ENCODE peak calls at places on chromosomes 16 and 17, in four cellular contexts. Q is cardiac muscle cell; L is CD8-positive, alpha-beta memory T cell; W is colonic mucosa. J is an unnamed sample.

GRCh38 chr17:78484300-78485159 is 92.7 kb downstream of the DNAH17 start:
- DNase-seq in Q (peak; percentile 53), L (peak; percentile 71), W (peak; percentile 69), J (no peak)

GRCh38 chr16:24670623-24671454 is 58.6 kb upstream of the TNRC6A start:
- DNase-seq in Q (peak; percentile 79), L (no peak), W (peak; percentile 26), J (peak; percentile 92)

GRCh38 chr17:77674358-77674757 is 284.1 kb upstream of the TNRC6C start:
- DNase-seq in Q (no peak), L (no peak), W (no peak), J (no peak)

GRCh38 chr17:76725580-76726230 is 701 bp downstream of the JMJD6 start:
- DNase-seq in Q (peak; percentile 60), L (peak; percentile 71), W (peak; percentile 86), J (peak; percentile 40)

GRCh38 chr17:10790491-10791401 is 13.2 kb downstream of the TMEM238L start:
- DNase-seq in Q (no peak), L (no peak), W (no peak), J (no peak)

GRCh38 chr17:18977021-18977420 is 25.1 kb downstream of the SLC5A10 start:
- DNase-seq in Q (no peak), L (no peak), W (peak; percentile 60), J (no peak)

GRCh38 chr17:46857600-46857999 is 6.2 kb downstream of the WNT9B start:
- DNase-seq in Q (no peak), L (no peak), W (no peak), J (no peak)

GRCh38 chr17:19018600-19018950 is 14.0 kb upstream of the FAM83G start:
- DNase-seq in Q (no peak), L (no peak), W (no peak), J (no peak)

GRCh38 chr17:15451681-15452080 is 15.7 kb downstream of the CDRT4 start:
- DNase-seq in Q (no peak), L (no peak), W (no peak), J (no peak)

GRCh38 chr16:49337814-49338350 is 35.7 kb upstream of the C16orf78 start:
- DNase-seq in Q (no peak), L (no peak), W (no peak), J (no peak)

GRCh38 chr16:57953857-57954256 is 17.1 kb downstream of the CNGB1 start:
- DNase-seq in Q (no peak), L (no peak), W (no peak), J (no peak)

GRCh38 chr17:73340093-73340596 is 28.3 kb upstream of the CDC42EP4 start:
- DNase-seq in Q (peak; percentile 91), L (no peak), W (no peak), J (peak; percentile 95)

DNA sequence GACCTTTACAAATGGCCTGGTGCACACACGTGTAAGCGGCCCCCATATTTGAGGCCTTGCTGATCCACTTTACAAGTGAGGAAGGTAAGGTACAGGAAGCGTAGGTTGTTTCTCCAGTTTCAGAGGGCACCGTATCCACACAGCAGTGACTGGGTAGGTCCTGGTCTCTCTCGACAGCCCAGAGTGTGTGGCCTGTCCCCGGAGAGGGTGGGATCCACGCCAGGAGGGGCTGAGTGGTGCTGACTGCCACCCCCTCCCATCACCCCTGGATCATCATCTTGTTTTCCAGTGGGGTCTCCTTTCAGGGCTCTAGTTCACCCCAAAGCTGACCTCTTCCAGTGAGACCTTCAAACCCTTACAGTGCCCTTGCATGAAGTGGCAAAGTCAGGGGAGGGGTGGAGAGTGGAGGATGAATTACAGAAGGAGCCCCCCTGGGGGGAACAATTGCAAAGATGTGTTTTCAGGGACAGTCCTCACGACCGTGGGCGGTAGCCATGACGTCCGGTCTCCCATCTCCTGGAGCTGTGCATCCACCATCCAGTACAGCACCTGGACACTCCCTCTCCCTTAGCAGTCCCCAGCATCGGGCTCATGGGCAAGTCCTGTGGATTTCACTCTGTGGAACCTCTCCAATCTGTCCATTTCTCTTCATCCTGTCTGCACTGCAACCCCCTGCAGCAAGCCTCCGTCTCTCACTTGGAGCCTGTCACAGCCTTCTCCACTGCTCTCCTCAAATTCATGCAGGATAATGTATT is 4.5 kb upstream of the BANP start:
- DNase-seq in Q (no peak), L (no peak), W (no peak), J (no peak)
- H3K27ac ChIP-seq in Q (no peak overlapping the region), L (no peak overlapping the region), W (no peak overlapping the region), J (no peak overlapping the region)

DNA sequence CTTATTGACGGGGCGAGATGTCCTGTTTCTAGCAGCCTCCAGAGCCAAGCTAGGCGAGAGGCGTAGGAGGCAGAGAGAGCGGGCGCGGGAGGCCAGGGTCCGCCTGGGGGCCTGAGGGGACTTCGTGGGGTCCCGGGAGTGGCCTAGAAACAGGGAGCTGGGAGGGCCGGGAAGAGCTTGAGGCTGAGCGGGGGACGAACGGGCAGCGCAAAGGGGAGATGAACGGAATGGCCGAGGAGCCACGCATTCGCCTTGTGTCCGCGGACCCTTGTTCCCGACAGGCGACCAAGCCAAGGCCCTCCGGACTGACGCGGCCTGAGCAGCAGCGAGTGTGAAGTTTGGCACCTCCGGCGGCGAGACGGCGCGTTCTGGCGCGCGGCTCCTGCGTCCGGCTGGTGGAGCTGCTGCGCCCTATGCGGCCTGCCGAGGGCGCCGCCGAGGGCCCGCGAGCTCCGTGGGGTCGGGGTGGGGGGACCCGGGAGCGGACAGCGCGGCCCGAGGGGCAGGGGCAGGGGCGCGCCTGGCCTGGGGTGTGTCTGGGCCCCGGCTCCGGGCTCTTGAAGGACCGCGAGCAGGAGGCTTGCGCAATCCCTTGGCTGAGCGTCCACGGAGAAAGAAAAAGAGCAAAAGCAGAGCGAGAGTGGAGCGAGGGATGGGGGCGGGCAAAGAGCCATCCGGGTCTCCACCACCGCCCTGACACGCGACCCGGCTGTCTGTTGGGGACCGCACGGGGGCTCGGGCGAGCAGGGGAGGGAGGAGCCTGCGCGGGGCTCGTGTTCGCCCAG is 1.2 kb upstream of the CBX4 start:
- DNase-seq in Q (peak; percentile 76), L (no peak), W (peak; percentile 60), J (peak; percentile 31)
- H3K4me1 ChIP-seq in Q (peaks cover 30% of the 10 kb centered on the region), L (peaks cover 67% of the 10 kb centered on the region), W (peaks cover 51% of the 10 kb centered on the region), J (peaks cover 23% of the 10 kb centered on the region)

GRCh38 chr17:58532555-58532951 is 18.1 kb upstream of the MTMR4 start:
- DNase-seq in Q (no peak), L (no peak), W (no peak), J (no peak)
- H3K27ac ChIP-seq in Q (no peak overlapping the region), L (no peak overlapping the region), W (no peak overlapping the region), J (no peak overlapping the region)

GRCh38 chr16:69851491-69852240 is 89.5 kb downstream of the WWP2 start:
- DNase-seq in Q (peak; percentile 19), L (no peak), W (no peak), J (peak; percentile 61)

GRCh38 chr16:69855587-69855986 is 93.5 kb downstream of the WWP2 start:
- DNase-seq in Q (peak; percentile 21), L (no peak), W (no peak), J (no peak)

GRCh38 chr16:69848635-69849545 is 86.8 kb downstream of the WWP2 start:
- DNase-seq in Q (peak; percentile 91), L (no peak), W (peak; percentile 88), J (peak; percentile 96)

GRCh38 chr16:69852815-69853214 is 90.7 kb downstream of the WWP2 start:
- DNase-seq in Q (no peak), L (no peak), W (no peak), J (no peak)

GRCh38 chr16:69853481-69853880 is 91.3 kb downstream of the WWP2 start:
- DNase-seq in Q (no peak), L (no peak), W (no peak), J (no peak)
- H3K4me1 ChIP-seq in Q (peaks cover 4% of the 10 kb centered on the region), L (no peaks in the 10 kb centered on the region), W (peaks cover 5% of the 10 kb centered on the region), J (peaks cover 3% of the 10 kb centered on the region)

J was measured in IMR-90.